ENCODE peak calls at places on chromosomes 12 and 14, in four cellular contexts. Y is upper lobe of right lung, P is mucosa of descending colon, N is endothelial cell. K is an unnamed sample.

GRCh38 chr14:55532645-55533309 is 47.2 kb upstream of the KTN1 start:
- DNase-seq in Y (no peak), P (no peak), N (peak), K (no peak)

GRCh38 chr14:65927871-65928270 is 515.3 kb downstream of the FUT8 start:
- DNase-seq in Y (no peak), P (peak), N (no peak), K (no peak)

GRCh38 chr14:89237923-89238529 is 179.0 kb downstream of the FOXN3 start:
- DNase-seq in Y (no peak), P (no peak), N (no peak), K (no peak)

GRCh38 chr12:82596484-82596883 is 90.2 kb upstream of the TMTC2 start:
- DNase-seq in Y (no peak), P (no peak), N (no peak), K (no peak)

GRCh38 chr12:92224685-92225331 is 79.2 kb upstream of the BTG1 start:
- DNase-seq in Y (no peak), P (no peak), N (no peak), K (no peak)

GRCh38 chr14:61387076-61387475 is 65.7 kb downstream of the PRKCH start:
- DNase-seq in Y (no peak), P (no peak), N (no peak), K (no peak)

GRCh38 chr12:38490941-38491340 is 174.4 kb downstream of the ALG10B start:
- DNase-seq in Y (no peak), P (no peak), N (no peak), K (no peak)

GRCh38 chr12:53067074-53067992 is 11.9 kb downstream of the SPRYD3 start:
- DNase-seq in Y (peak), P (no peak), N (no peak), K (no peak)

GRCh38 chr14:55126932-55127490 is 2.0 kb upstream of the LGALS3 start:
- DNase-seq in Y (no peak), P (no peak), N (no peak), K (no peak)

GRCh38 chr12:15584366-15585041 is 204.7 kb downstream of the EPS8 start:
- DNase-seq in Y (no peak), P (no peak), N (no peak), K (no peak)

GRCh38 chr14:24334431-24335271 is at the start of gene ADCY4:
- DNase-seq in Y (no peak), P (peak), N (peak), K (peak)

GRCh38 chr14:36997843-36998242 is 174.6 kb downstream of the SLC25A21 start:
- DNase-seq in Y (no peak), P (no peak), N (no peak), K (no peak)

GRCh38 chr14:64983439-64984310 is 3.0 kb upstream of the FNTB start:
- DNase-seq in Y (no peak), P (no peak), N (no peak), K (peak)

GRCh38 chr14:47539065-47539464 is 136.3 kb downstream of the MDGA2 start:
- DNase-seq in Y (no peak), P (no peak), N (peak), K (no peak)

GRCh38 chr14:68297871-68298468 is 478.4 kb downstream of the RAD51B start:
- DNase-seq in Y (no peak), P (no peak), N (no peak), K (no peak)

GRCh38 chr14:90703841-90704240 is 112.4 kb downstream of the TTC7B start:
- DNase-seq in Y (no peak), P (no peak), N (no peak), K (no peak)

GRCh38 chr14:23601424-23601823 is 22.8 kb upstream of the JPH4 start:
- DNase-seq in Y (no peak), P (no peak), N (no peak), K (no peak)

GRCh38 chr12:109625131-109625559 is 51.6 kb downstream of the MVK start:
- DNase-seq in Y (no peak), P (no peak), N (no peak), K (no peak)

GRCh38 chr12:56880416-56881035 is 53.7 kb downstream of the SDR9C7 start:
- DNase-seq in Y (no peak), P (no peak), N (no peak), K (no peak)

GRCh38 chr12:43807361-43807760 is 1.2 kb upstream of the TWF1 start:
- DNase-seq in Y (no peak), P (no peak), N (no peak), K (no peak)

GRCh38 chr12:43812042-43812441 is 5.9 kb upstream of the TWF1 start:
- DNase-seq in Y (no peak), P (no peak), N (no peak), K (no peak)

GRCh38 chr12:43805149-43805856 is 814 bp downstream of the TWF1 start:
- DNase-seq in Y (no peak), P (no peak), N (no peak), K (no peak)

GRCh38 chr12:43806737-43807072 is 588 bp upstream of the TWF1 start:
- DNase-seq in Y (no peak), P (no peak), N (no peak), K (no peak)

DNA sequence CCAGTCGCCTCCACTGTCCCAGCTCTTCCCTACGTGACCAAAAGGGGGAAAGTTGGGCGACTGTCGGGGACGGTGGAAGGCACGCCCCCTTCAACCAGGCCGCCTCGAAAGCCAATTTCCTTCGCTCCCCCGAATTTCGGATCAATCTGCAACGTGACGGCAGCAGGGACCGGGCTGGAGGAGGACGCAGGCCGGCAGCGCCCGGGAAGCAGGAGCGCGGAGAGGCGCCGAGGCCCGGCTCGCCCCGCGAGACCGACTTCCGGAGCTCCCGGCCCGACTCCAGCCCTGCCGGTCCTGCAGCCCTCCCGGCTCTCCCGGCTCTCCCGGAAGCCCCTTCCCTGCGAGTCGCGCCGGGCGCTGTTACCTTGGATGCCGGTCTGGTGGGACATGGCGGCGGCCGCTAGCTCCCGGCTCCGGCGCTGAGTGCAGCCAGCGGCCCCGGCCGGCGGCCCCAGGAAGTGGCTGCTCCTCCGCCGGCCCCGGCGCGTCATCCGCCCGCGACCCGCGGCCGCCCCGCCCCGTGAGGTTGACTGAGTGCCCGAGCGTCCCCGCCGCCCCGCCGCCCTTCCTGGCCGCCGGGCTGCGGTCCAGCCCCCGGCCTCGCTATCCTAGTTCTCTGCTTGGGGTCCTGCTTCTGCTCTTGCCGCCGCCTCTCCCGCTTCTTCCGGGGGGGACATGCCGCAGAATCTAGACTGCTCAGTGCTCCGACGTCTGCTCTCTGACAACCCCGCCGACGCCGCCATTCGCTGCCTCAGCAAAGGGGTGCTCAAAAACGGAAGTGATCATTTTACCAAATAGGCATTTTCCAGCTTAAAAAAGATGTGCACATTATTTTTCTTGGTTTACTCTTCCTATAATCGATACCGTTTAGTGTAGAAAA is at the start of gene TWF1:
- DNase-seq in Y (peak), P (peak), N (peak), K (peak)
- TF ChIP-seq CTCF in Y (peak), P (no peak), N (no peak), K (peak)

GRCh38 chr12:131223791-131224567 is 270.3 kb downstream of the ADGRD1 start:
- DNase-seq in Y (peak), P (peak), N (no peak), K (no peak)
- TF ChIP-seq CTCF in Y (no peak), P (no peak), N (no peak), K (no peak)

DNA sequence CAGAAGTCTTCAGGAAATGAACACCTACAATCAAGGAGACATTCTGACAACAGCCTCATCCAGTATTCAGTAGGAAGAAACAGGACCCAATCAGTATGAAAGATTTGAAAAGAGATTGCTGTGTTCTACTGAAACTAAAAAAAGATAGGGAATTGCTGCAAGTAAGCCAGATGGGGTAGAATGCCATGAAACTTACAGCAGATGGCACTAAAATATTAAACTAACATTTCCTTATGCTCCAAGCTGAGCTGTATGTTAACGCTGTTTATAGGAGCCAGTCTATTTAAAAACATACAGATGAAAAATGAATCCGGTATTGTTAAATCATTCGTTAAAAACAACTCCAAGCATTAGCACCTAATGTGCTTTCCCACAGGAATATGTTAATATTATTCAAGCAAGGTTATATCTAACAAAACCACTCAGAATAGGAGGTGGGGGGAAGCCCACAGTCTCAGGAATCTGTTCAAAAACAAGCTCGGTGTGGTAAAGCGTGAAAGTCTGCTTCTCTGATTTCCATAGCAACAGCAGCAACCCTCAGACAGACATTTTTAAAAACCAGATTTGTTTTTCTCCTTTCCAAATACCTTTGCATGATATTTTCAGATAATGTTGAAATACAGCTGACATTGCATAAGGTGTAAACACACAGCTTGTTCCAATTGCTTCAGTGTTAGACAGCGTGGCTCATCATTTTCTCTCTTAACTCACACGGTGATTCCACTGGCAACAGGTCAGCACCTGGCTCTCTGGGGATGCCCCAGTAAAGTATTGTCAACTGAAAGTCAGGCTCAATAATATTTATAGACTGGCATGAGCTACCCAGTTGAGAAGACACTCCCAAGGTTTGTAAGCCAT is 131.4 kb upstream of the CCDC175 start:
- DNase-seq in Y (no peak), P (no peak), N (no peak), K (no peak)
- TF ChIP-seq CTCF in Y (no peak), P (no peak), N (no peak), K (no peak)

DNA sequence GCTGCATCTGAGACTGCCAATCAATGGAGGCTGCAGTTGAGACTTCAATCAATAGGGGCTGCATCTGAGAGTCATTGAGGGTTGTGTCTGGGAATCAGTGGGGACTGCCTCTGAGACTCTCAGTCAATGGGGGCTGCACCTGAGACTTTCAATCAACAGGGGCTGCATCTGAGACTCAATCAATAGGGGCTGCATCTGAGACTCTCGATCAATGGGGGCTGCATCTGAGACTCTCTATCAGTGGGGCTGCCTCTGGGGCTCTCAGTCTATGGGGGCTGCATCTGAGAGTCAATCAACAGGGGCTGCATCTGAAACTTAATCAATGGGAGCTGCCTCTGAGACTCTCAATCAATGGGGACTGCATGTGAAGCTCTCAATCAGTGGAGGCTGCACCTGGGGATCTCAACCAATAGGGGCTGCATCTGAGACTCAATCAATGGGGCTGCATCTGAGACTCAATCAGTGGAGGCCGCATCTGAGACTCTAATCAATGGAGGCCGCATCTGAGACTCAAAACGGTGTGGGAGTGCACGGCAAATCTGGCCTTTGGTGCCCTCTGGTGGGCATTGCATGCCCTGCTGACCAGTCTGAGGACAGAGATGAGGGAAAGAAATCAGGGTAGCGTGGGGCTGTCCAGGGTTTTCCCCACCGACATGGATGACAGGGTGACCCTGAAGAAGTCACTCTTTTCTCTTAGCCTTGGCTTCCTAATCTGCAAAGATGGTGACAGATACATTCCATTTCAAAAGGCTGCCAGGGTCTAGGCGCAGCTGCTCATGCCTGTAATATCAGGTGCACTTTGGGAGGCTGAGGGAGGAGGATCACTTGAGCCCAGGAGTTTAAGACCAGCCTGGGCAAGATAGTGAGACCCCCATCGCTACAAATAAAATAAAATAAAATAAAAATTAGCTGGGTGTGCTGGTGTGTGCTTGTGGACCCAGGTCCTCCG is 41.3 kb upstream of the EIF5 start:
- DNase-seq in Y (peak), P (peak), N (peak), K (peak)
- TF ChIP-seq CTCF in Y (peak), P (peak), N (peak), K (peak)

GRCh38 chr12:41981013-41981412 is 163.7 kb downstream of the GXYLT1 start:
- DNase-seq in Y (no peak), P (no peak), N (no peak), K (no peak)

GRCh38 chr12:41983394-41983793 is 161.3 kb downstream of the GXYLT1 start:
- DNase-seq in Y (no peak), P (no peak), N (no peak), K (no peak)

GRCh38 chr12:41981758-41982157 is 162.9 kb downstream of the GXYLT1 start:
- DNase-seq in Y (no peak), P (no peak), N (no peak), K (no peak)

GRCh38 chr12:41979574-41979973 is 165.1 kb downstream of the GXYLT1 start:
- DNase-seq in Y (no peak), P (no peak), N (no peak), K (no peak)

GRCh38 chr12:41980390-41980789 is 164.3 kb downstream of the GXYLT1 start:
- DNase-seq in Y (no peak), P (no peak), N (no peak), K (no peak)
- TF ChIP-seq CTCF in Y (no peak), P (no peak), N (no peak), K (no peak)

GRCh38 chr12:11805043-11805442 is 155.6 kb downstream of the ETV6 start:
- DNase-seq in Y (no peak), P (no peak), N (no peak), K (no peak)
- TF ChIP-seq CTCF in Y (peak), P (no peak), N (peak), K (no peak)

DNA sequence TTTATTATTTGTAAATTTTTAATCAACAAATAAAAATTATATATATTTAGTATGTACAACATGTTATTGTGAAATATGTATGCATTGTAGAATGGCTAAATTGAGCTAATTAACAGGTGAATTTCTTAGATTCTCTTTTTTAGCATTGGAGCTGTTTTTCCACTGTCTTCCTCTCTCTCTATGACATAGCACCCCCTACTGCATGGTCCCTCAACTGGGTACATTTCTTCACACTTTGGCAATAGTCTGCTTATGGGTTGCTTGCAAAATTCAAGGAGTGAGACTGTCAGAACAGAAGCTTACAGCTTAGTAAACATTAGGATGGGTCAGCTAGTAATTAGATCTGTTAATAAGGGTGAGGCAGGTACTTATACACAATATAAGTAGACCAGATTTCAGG is 658.5 kb upstream of the MGAT4C start:
- DNase-seq in Y (no peak), P (no peak), N (peak), K (peak)
- TF ChIP-seq CTCF in Y (no peak), P (no peak), N (peak), K (peak)

GRCh38 chr14:105945891-105946290 is 419.5 kb downstream of the TMEM121 start:
- DNase-seq in Y (no peak), P (no peak), N (no peak), K (no peak)
- TF ChIP-seq CTCF in Y (peak), P (no peak), N (no peak), K (no peak)

GRCh38 chr14:58887931-58888330 is 250.2 kb downstream of the DACT1 start:
- DNase-seq in Y (no peak), P (no peak), N (no peak), K (no peak)
- TF ChIP-seq CTCF in Y (no peak), P (no peak), N (no peak), K (no peak)

K was measured in nephron progenitor cell.